ENCODE peak calls at places on chromosomes 1 and 21, in nine cellular contexts. N, G, U, L, Q, A, K, V and T are unnamed samples.

GRCh38 chr1:242454262-242455051 is 70.0 kb downstream of the PLD5 start:
- DNase-seq in U (no peak), V (peak), G (no peak), L (peak), A (peak), Q (peak), N (peak), K (no peak), T (no peak)

GRCh38 chr1:227429447-227430359 is 111.4 kb upstream of the CDC42BPA start:
- DNase-seq in G (no peak), U (no peak), Q (peak), V (peak), L (peak), K (no peak), A (peak), N (no peak), T (no peak)

GRCh38 chr1:13583964-13584791 is 546 bp downstream of the PDPN start:
- DNase-seq in L (no peak), N (peak), A (peak), Q (peak), U (no peak), K (peak), V (peak), G (no peak), T (no peak)

GRCh38 chr21:25350056-25350455 is 257.2 kb downstream of the MRPL39 start:
- DNase-seq in N (no peak), K (peak), L (peak), A (peak), G (no peak), U (no peak), Q (no peak), V (peak), T (no peak)

GRCh38 chr1:43844114-43844513 is 89.5 kb upstream of the ARTN start:
- DNase-seq in K (no peak), A (no peak), U (no peak), V (no peak), L (no peak), G (no peak), Q (no peak), N (no peak), T (no peak)

GRCh38 chr21:43736224-43736883 is 17.4 kb downstream of the PDXK start:
- DNase-seq in U (no peak), K (no peak), Q (peak), A (no peak), L (no peak), V (no peak), N (no peak), G (no peak), T (no peak)

GRCh38 chr1:105608713-105609112 is 1447.8 kb upstream of the PRMT6 start:
- DNase-seq in Q (peak), U (no peak), L (peak), N (no peak), A (peak), K (no peak), V (no peak), G (no peak), T (no peak)

GRCh38 chr1:203074610-203075009 is 11.2 kb downstream of the MYOG start:
- DNase-seq in N (no peak), Q (no peak), K (no peak), V (no peak), L (no peak), U (no peak), G (no peak), A (no peak), T (no peak)

GRCh38 chr1:39933956-39934941 is 20.7 kb upstream of the MFSD2A start:
- DNase-seq in U (peak), N (no peak), L (peak), K (no peak), A (peak), V (no peak), Q (peak), G (no peak), T (no peak)

GRCh38 chr1:176033879-176034278 is 173.2 kb downstream of the COP1 start:
- DNase-seq in V (peak), G (no peak), A (peak), K (no peak), Q (peak), L (no peak), U (no peak), N (no peak), T (no peak)

GRCh38 chr1:60535713-60536112 is 462.1 kb upstream of the C1orf87 start:
- DNase-seq in V (no peak), N (no peak), Q (no peak), L (no peak), G (no peak), K (no peak), U (no peak), A (peak), T (no peak)

GRCh38 chr1:90417139-90417538 is 300.0 kb downstream of the BARHL2 start:
- DNase-seq in U (no peak), N (no peak), A (peak), G (no peak), K (no peak), V (peak), Q (peak), L (no peak), T (no peak)

GRCh38 chr1:13228343-13228781 is 2.4 kb upstream of the PRAMEF18 start:
- DNase-seq in G (no peak), K (peak), V (no peak), U (peak), Q (no peak), L (no peak), N (no peak), A (no peak), T (no peak)

GRCh38 chr1:235442788-235443429 is 61.3 kb downstream of the B3GALNT2 start:
- DNase-seq in Q (peak), N (no peak), K (no peak), V (peak), L (peak), G (no peak), A (peak), U (no peak), T (no peak)

GRCh38 chr1:61095127-61095812 is 12.9 kb downstream of the NFIA start:
- DNase-seq in N (no peak), G (no peak), L (no peak), U (no peak), V (no peak), Q (no peak), A (no peak), K (no peak), T (no peak)

GRCh38 chr1:30263405-30263804 is 460.0 kb downstream of the MATN1 start:
- DNase-seq in G (no peak), A (no peak), V (no peak), K (no peak), N (no peak), L (no peak), U (no peak), Q (no peak), T (no peak)

GRCh38 chr1:203612932-203613682 is 13.5 kb upstream of the ATP2B4 start:
- DNase-seq in L (no peak), K (no peak), N (no peak), Q (no peak), G (no peak), U (no peak), V (no peak), A (no peak), T (no peak)

GRCh38 chr21:27060190-27060589 is 93.3 kb upstream of the ADAMTS5 start:
- DNase-seq in V (no peak), Q (peak), N (no peak), U (no peak), K (no peak), G (no peak), L (no peak), A (peak), T (no peak)

GRCh38 chr1:1980467-1981141 is 23.0 kb downstream of the CFAP74 start:
- DNase-seq in N (no peak), K (no peak), V (no peak), G (no peak), U (no peak), A (no peak), L (no peak), Q (no peak), T (no peak)

GRCh38 chr1:231106347-231106746 is 55.5 kb upstream of the TRIM67 start:
- DNase-seq in L (peak), Q (peak), A (no peak), K (no peak), U (no peak), V (peak), G (no peak), N (no peak), T (no peak)

GRCh38 chr21:39441502-39442475 is 3.8 kb downstream of the LCA5L start:
- DNase-seq in U (no peak), V (peak), A (peak), G (no peak), N (no peak), Q (peak), L (peak), K (peak), T (no peak)

GRCh38 chr1:42150626-42151025 is 2.6 kb upstream of the GUCA2B start:
- DNase-seq in K (no peak), N (no peak), A (no peak), V (no peak), Q (no peak), U (no peak), G (no peak), L (no peak), T (no peak)

GRCh38 chr1:108701176-108701849 is 9.2 kb downstream of the PRPF38B start:
- DNase-seq in L (no peak), N (no peak), K (no peak), Q (no peak), G (no peak), U (no peak), V (no peak), A (no peak), T (no peak)

GRCh38 chr1:108703939-108704338 is 8.8 kb upstream of the FNDC7 start:
- DNase-seq in U (no peak), L (peak), Q (no peak), G (peak), V (no peak), N (no peak), A (peak), K (no peak), T (no peak)

GRCh38 chr1:108706643-108707042 is 6.1 kb upstream of the FNDC7 start:
- DNase-seq in K (no peak), N (no peak), A (no peak), Q (no peak), V (no peak), U (no peak), G (no peak), L (no peak), T (no peak)

GRCh38 chr1:108708726-108709660 is 3.7 kb upstream of the FNDC7 start:
- DNase-seq in U (no peak), N (no peak), A (no peak), L (no peak), K (peak), V (no peak), Q (no peak), G (peak), T (no peak)

GRCh38 chr1:108704501-108704900 is 8.2 kb upstream of the FNDC7 start:
- DNase-seq in Q (peak), U (no peak), L (peak), K (no peak), V (peak), A (peak), N (no peak), G (no peak), T (no peak)
- H3K4me3 ChIP-seq in Q (no peak), U (no peak), L (no peak), K (no peak), V (no peak), A (no peak), N (no peak), G (no peak), T (no peak)

GRCh38 chr1:201021333-201022177 is 2.0 kb downstream of the KIF21B start:
- DNase-seq in N (no peak), U (no peak), V (no peak), Q (no peak), L (no peak), A (no peak), G (no peak), K (peak), T (no peak)
- H3K4me3 ChIP-seq in N (no peak), U (no peak), V (no peak), Q (no peak), L (no peak), A (no peak), G (peak), K (no peak), T (no peak)

DNA sequence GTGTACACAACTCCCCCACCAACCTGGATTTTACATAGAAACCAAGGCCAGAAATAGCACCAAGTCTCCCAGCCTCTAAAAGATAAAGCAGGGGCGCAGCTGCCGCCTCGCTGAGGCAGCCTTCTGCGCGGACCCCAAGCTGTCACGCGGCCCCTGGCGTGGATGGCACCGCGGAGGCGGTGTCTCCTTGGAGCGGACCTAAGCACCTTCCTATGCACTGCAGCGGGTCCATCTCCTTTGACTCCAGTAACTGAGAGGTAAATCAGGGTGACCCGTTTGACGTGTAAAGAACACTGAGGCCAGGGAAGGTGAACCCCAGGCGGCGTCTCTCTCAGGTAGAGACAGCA is 17.0 kb downstream of the ZNF697 start:
- DNase-seq in U (no peak), Q (no peak), V (no peak), A (no peak), N (no peak), K (no peak), L (no peak), G (no peak), T (no peak)
- H3K4me3 ChIP-seq in U (peak), Q (peak), V (no peak), A (peak), N (peak), K (no peak), L (peak), G (no peak), T (peak)

DNA sequence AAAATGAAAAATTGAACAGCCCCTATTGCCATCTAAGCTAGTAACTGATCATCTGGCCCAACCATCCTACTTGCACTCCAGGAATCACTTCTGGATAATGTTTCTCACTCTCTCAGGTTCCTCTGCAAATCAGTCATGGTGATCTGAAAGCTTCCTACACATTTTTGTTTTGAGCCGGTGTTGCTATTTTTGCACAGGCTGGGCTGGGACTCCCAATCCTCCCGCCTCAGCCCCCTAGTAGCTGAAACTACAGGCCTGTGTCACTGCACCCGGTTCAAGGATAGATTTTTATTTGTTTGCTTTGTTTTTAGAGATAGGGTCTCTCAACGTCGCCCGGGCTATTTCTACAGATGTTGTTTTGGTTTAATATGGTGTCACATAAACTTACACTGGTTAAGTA is 40.5 kb upstream of the HMCN1 start:
- DNase-seq in N (no peak), L (no peak), A (no peak), V (no peak), G (no peak), Q (no peak), U (no peak), K (no peak), T (no peak)
- H3K4me3 ChIP-seq in N (no peak), L (no peak), A (no peak), V (no peak), G (peak), Q (no peak), U (peak), K (no peak), T (peak)